ENCODE peak calls at places on chromosomes 7 and 10, in ten cellular contexts. V is NCI-H1092 treated with DMSO at 0.1 percent for 48 hours, S is kidney epithelial cell, D is tibial artery, E is right cardiac atrium, Q is AG09309, K is SJCRH30, H is KBM-7, T is nephron progenitor cell, C is AG04450. Z is an unnamed sample.

GRCh38 chr10:129761981-129762956 is 201.8 kb downstream of the EBF3 start:
- DNase-seq in V (no peak), S (no peak), D (peak), E (peak), Q (no peak), K (no peak), H (no peak), T (no peak), C (no peak), Z (no peak)

GRCh38 chr7:32479574-32480200 is 10.5 kb downstream of the LSM5 start:
- DNase-seq in V (peak), S (no peak), D (no peak), E (no peak), Q (no peak), K (peak), H (peak), T (no peak), C (peak), Z (no peak)

GRCh38 chr10:12965571-12965970 is 35.9 kb downstream of the CCDC3 start:
- DNase-seq in V (no peak), S (no peak), D (no peak), E (no peak), Q (no peak), K (no peak), H (no peak), T (no peak), C (peak), Z (no peak)

GRCh38 chr7:115838829-115839228 is 191.7 kb downstream of the TFEC start:
- DNase-seq in V (no peak), S (no peak), D (no peak), E (no peak), Q (peak), K (no peak), H (no peak), T (no peak), C (no peak), Z (no peak)

GRCh38 chr10:5502903-5503835 is 3.8 kb upstream of the CALML5 start:
- DNase-seq in V (no peak), S (no peak), D (peak), E (no peak), Q (no peak), K (no peak), H (no peak), T (no peak), C (no peak), Z (peak)

GRCh38 chr10:70776455-70777005 is 8.6 kb downstream of the TBATA start:
- DNase-seq in V (no peak), S (no peak), D (peak), E (no peak), Q (no peak), K (no peak), H (no peak), T (no peak), C (no peak), Z (no peak)

GRCh38 chr7:129609666-129610065 is 1.9 kb upstream of the NRF1 start:
- DNase-seq in V (no peak), S (no peak), D (no peak), E (no peak), Q (no peak), K (no peak), H (no peak), T (no peak), C (no peak), Z (no peak)

GRCh38 chr7:123666492-123666891 is 10.8 kb downstream of the LMOD2 start:
- DNase-seq in V (no peak), S (no peak), D (no peak), E (no peak), Q (no peak), K (no peak), H (no peak), T (no peak), C (no peak), Z (no peak)

GRCh38 chr7:94301024-94301588 is 93.6 kb upstream of the COL1A2 start:
- DNase-seq in V (no peak), S (peak), D (peak), E (peak), Q (peak), K (peak), H (no peak), T (peak), C (peak), Z (peak)

GRCh38 chr10:100009283-100009792 is 409 bp downstream of the DNMBP start:
- DNase-seq in V (no peak), S (no peak), D (no peak), E (peak), Q (no peak), K (peak), H (peak), T (no peak), C (no peak), Z (no peak)

GRCh38 chr10:123637326-123637880 is 28.8 kb upstream of the GPR26 start:
- DNase-seq in V (no peak), S (no peak), D (no peak), E (no peak), Q (peak), K (no peak), H (no peak), T (no peak), C (no peak), Z (no peak)

GRCh38 chr7:2092279-2092678 is 140.5 kb downstream of the MAD1L1 start:
- DNase-seq in V (no peak), S (no peak), D (no peak), E (no peak), Q (no peak), K (no peak), H (no peak), T (no peak), C (no peak), Z (no peak)

GRCh38 chr7:30395676-30396075 is 82.9 kb downstream of the NOD1 start:
- DNase-seq in V (no peak), S (no peak), D (no peak), E (no peak), Q (no peak), K (no peak), H (no peak), T (no peak), C (no peak), Z (no peak)

GRCh38 chr7:134632937-134633540 is 13.6 kb upstream of the BPGM start:
- DNase-seq in V (peak), S (no peak), D (no peak), E (no peak), Q (no peak), K (peak), H (peak), T (peak), C (no peak), Z (no peak)

GRCh38 chr10:132916421-132916841 is 25.9 kb downstream of the CFAP46 start:
- DNase-seq in V (peak), S (no peak), D (no peak), E (no peak), Q (no peak), K (peak), H (no peak), T (peak), C (no peak), Z (no peak)

GRCh38 chr10:111831058-111831457 is 352.5 kb downstream of the GPAM start:
- DNase-seq in V (no peak), S (no peak), D (no peak), E (no peak), Q (no peak), K (no peak), H (no peak), T (no peak), C (no peak), Z (no peak)

GRCh38 chr10:30185916-30186315 is 126.5 kb upstream of the JCAD start:
- DNase-seq in V (no peak), S (peak), D (no peak), E (no peak), Q (peak), K (no peak), H (no peak), T (no peak), C (peak), Z (peak)

GRCh38 chr7:134920026-134920758 is 66.1 kb upstream of the AGBL3 start:
- DNase-seq in V (no peak), S (no peak), D (no peak), E (no peak), Q (peak), K (peak), H (no peak), T (no peak), C (peak), Z (no peak)

GRCh38 chr7:47670738-47671137 is 88.8 kb upstream of the TNS3 start:
- DNase-seq in V (no peak), S (no peak), D (no peak), E (no peak), Q (no peak), K (no peak), H (peak), T (no peak), C (no peak), Z (no peak)

GRCh38 chr7:38424750-38425463 is 151.5 kb upstream of the TARP start:
- DNase-seq in V (no peak), S (no peak), D (no peak), E (no peak), Q (no peak), K (no peak), H (no peak), T (no peak), C (no peak), Z (no peak)

GRCh38 chr7:159125104-159125943 is 19.3 kb downstream of the VIPR2 start:
- DNase-seq in V (no peak), S (no peak), D (peak), E (no peak), Q (no peak), K (no peak), H (no peak), T (no peak), C (no peak), Z (no peak)

GRCh38 chr10:116088985-116089384 is 184.0 kb downstream of the GFRA1 start:
- DNase-seq in V (no peak), S (no peak), D (no peak), E (no peak), Q (no peak), K (no peak), H (no peak), T (no peak), C (no peak), Z (no peak)

GRCh38 chr7:108211382-108212201 is 81.4 kb upstream of the LAMB4 start:
- DNase-seq in V (peak), S (no peak), D (no peak), E (no peak), Q (no peak), K (peak), H (peak), T (no peak), C (no peak), Z (peak)

GRCh38 chr10:78224602-78225001 is 190.9 kb downstream of the RPS24 start:
- DNase-seq in V (no peak), S (no peak), D (no peak), E (no peak), Q (no peak), K (no peak), H (no peak), T (no peak), C (peak), Z (no peak)

GRCh38 chr7:28686418-28686800 is 271.7 kb downstream of the TRIL start:
- DNase-seq in V (no peak), S (peak), D (no peak), E (peak), Q (no peak), K (peak), H (no peak), T (peak), C (peak), Z (no peak)

GRCh38 chr10:88042162-88043100 is 179.0 kb downstream of the PTEN start:
- DNase-seq in V (no peak), S (no peak), D (no peak), E (peak), Q (peak), K (peak), H (no peak), T (no peak), C (peak), Z (peak)

GRCh38 chr10:126169899-126170298 is 218.4 kb downstream of the ADAM12 start:
- DNase-seq in V (no peak), S (no peak), D (no peak), E (no peak), Q (no peak), K (no peak), H (no peak), T (no peak), C (no peak), Z (no peak)

GRCh38 chr10:111148025-111148424 is 71.2 kb downstream of the ADRA2A start:
- DNase-seq in V (no peak), S (no peak), D (no peak), E (no peak), Q (no peak), K (peak), H (no peak), T (no peak), C (no peak), Z (no peak)

GRCh38 chr7:4725014-4725951 is 43.2 kb downstream of the FOXK1 start:
- DNase-seq in V (peak), S (peak), D (peak), E (peak), Q (peak), K (peak), H (no peak), T (peak), C (peak), Z (no peak)

GRCh38 chr7:45082031-45082830 is 6.5 kb downstream of the NACAD start:
- DNase-seq in V (no peak), S (no peak), D (peak), E (peak), Q (no peak), K (no peak), H (no peak), T (no peak), C (no peak), Z (no peak)

GRCh38 chr10:62732841-62733653 is 71.5 kb upstream of the ADO start:
- DNase-seq in V (no peak), S (peak), D (no peak), E (no peak), Q (no peak), K (no peak), H (peak), T (no peak), C (peak), Z (peak)

GRCh38 chr7:116665447-116665996 is 6.5 kb upstream of the MET start:
- DNase-seq in V (no peak), S (no peak), D (no peak), E (no peak), Q (no peak), K (no peak), H (no peak), T (no peak), C (no peak), Z (no peak)

GRCh38 chr10:6659451-6659850 is 79.4 kb upstream of the PRKCQ start:
- DNase-seq in V (no peak), S (no peak), D (no peak), E (no peak), Q (no peak), K (no peak), H (no peak), T (no peak), C (no peak), Z (no peak)

GRCh38 chr10:1274098-1274745 is 218.0 kb downstream of the WDR37 start:
- DNase-seq in V (no peak), S (no peak), D (peak), E (no peak), Q (no peak), K (no peak), H (no peak), T (peak), C (no peak), Z (no peak)